ENCODE peak calls at places on chromosomes 7 and 10, in five cellular contexts. One of them, this sample, is unnamed.

GRCh38 chr10:17190602-17191001 is 10.9 kb downstream of the TRDMT1 start:
- DNase-seq in fibroblast of the aortic adventitia: no peak
- DNase-seq in stimulated activated naive CD8-positive, alpha-beta T cell treated with anti-CD3 and anti-CD28 coated beads, Interleukin-15, Interleukin-2, amounts not matched to agents 100 U/mL and 50 U/mL, for 24 hours: no peak
- DNase-seq in stimulated activated CD4-positive, alpha-beta T cell treated with anti-CD3 and anti-CD28 coated beads, Interleukin-2, amount 100 ng/mL, for 48 hours: no peak
- DNase-seq in frontal cortex: no peak
- DNase-seq in this sample: no peak

GRCh38 chr10:121687094-121687850 is 89.0 kb upstream of the FGFR2 start:
- DNase-seq in fibroblast of the aortic adventitia: no peak
- DNase-seq in stimulated activated naive CD8-positive, alpha-beta T cell treated with anti-CD3 and anti-CD28 coated beads, Interleukin-15, Interleukin-2, amounts not matched to agents 100 U/mL and 50 U/mL, for 24 hours: no peak
- DNase-seq in stimulated activated CD4-positive, alpha-beta T cell treated with anti-CD3 and anti-CD28 coated beads, Interleukin-2, amount 100 ng/mL, for 48 hours: no peak
- DNase-seq in frontal cortex: no peak
- DNase-seq in this sample: peak; percentile 38

GRCh38 chr7:85685901-85686300 is 499.0 kb upstream of the SEMA3D start:
- DNase-seq in fibroblast of the aortic adventitia: peak; percentile 7
- DNase-seq in stimulated activated naive CD8-positive, alpha-beta T cell treated with anti-CD3 and anti-CD28 coated beads, Interleukin-15, Interleukin-2, amounts not matched to agents 100 U/mL and 50 U/mL, for 24 hours: no peak
- DNase-seq in stimulated activated CD4-positive, alpha-beta T cell treated with anti-CD3 and anti-CD28 coated beads, Interleukin-2, amount 100 ng/mL, for 48 hours: no peak
- DNase-seq in frontal cortex: no peak
- DNase-seq in this sample: no peak

GRCh38 chr10:123507298-123507697 is 158.9 kb upstream of the GPR26 start:
- DNase-seq in fibroblast of the aortic adventitia: no peak
- DNase-seq in stimulated activated naive CD8-positive, alpha-beta T cell treated with anti-CD3 and anti-CD28 coated beads, Interleukin-15, Interleukin-2, amounts not matched to agents 100 U/mL and 50 U/mL, for 24 hours: no peak
- DNase-seq in stimulated activated CD4-positive, alpha-beta T cell treated with anti-CD3 and anti-CD28 coated beads, Interleukin-2, amount 100 ng/mL, for 48 hours: no peak
- DNase-seq in frontal cortex: no peak
- DNase-seq in this sample: no peak

GRCh38 chr7:151551820-151552219 is 32.1 kb upstream of the RHEB start:
- DNase-seq in fibroblast of the aortic adventitia: peak; percentile 9
- DNase-seq in stimulated activated naive CD8-positive, alpha-beta T cell treated with anti-CD3 and anti-CD28 coated beads, Interleukin-15, Interleukin-2, amounts not matched to agents 100 U/mL and 50 U/mL, for 24 hours: no peak
- DNase-seq in stimulated activated CD4-positive, alpha-beta T cell treated with anti-CD3 and anti-CD28 coated beads, Interleukin-2, amount 100 ng/mL, for 48 hours: no peak
- DNase-seq in frontal cortex: no peak
- DNase-seq in this sample: no peak

GRCh38 chr7:1668486-1668931 is 1.6 kb upstream of the ELFN1 start:
- DNase-seq in fibroblast of the aortic adventitia: no peak
- DNase-seq in stimulated activated naive CD8-positive, alpha-beta T cell treated with anti-CD3 and anti-CD28 coated beads, Interleukin-15, Interleukin-2, amounts not matched to agents 100 U/mL and 50 U/mL, for 24 hours: peak; percentile 13
- DNase-seq in stimulated activated CD4-positive, alpha-beta T cell treated with anti-CD3 and anti-CD28 coated beads, Interleukin-2, amount 100 ng/mL, for 48 hours: no peak
- DNase-seq in frontal cortex: peak; percentile 19
- DNase-seq in this sample: no peak

GRCh38 chr10:122301055-122301810 is 30.1 kb downstream of the BTBD16 start:
- DNase-seq in fibroblast of the aortic adventitia: peak; percentile 78
- DNase-seq in stimulated activated naive CD8-positive, alpha-beta T cell treated with anti-CD3 and anti-CD28 coated beads, Interleukin-15, Interleukin-2, amounts not matched to agents 100 U/mL and 50 U/mL, for 24 hours: no peak
- DNase-seq in stimulated activated CD4-positive, alpha-beta T cell treated with anti-CD3 and anti-CD28 coated beads, Interleukin-2, amount 100 ng/mL, for 48 hours: no peak
- DNase-seq in frontal cortex: no peak
- DNase-seq in this sample: no peak

GRCh38 chr7:39754326-39755120 is 131.2 kb downstream of the RALA start:
- DNase-seq in fibroblast of the aortic adventitia: peak; percentile 75
- DNase-seq in stimulated activated naive CD8-positive, alpha-beta T cell treated with anti-CD3 and anti-CD28 coated beads, Interleukin-15, Interleukin-2, amounts not matched to agents 100 U/mL and 50 U/mL, for 24 hours: no peak
- DNase-seq in stimulated activated CD4-positive, alpha-beta T cell treated with anti-CD3 and anti-CD28 coated beads, Interleukin-2, amount 100 ng/mL, for 48 hours: no peak
- DNase-seq in frontal cortex: no peak
- DNase-seq in this sample: no peak

GRCh38 chr7:2403718-2404648 is 572 bp downstream of the CHST12 start:
- DNase-seq in fibroblast of the aortic adventitia: peak; percentile 30
- DNase-seq in stimulated activated naive CD8-positive, alpha-beta T cell treated with anti-CD3 and anti-CD28 coated beads, Interleukin-15, Interleukin-2, amounts not matched to agents 100 U/mL and 50 U/mL, for 24 hours: peak; percentile 43
- DNase-seq in stimulated activated CD4-positive, alpha-beta T cell treated with anti-CD3 and anti-CD28 coated beads, Interleukin-2, amount 100 ng/mL, for 48 hours: no peak
- DNase-seq in frontal cortex: peak; percentile 66
- DNase-seq in this sample: peak; percentile 44

GRCh38 chr7:139752600-139752999 is 25.2 kb downstream of the HIPK2 start:
- DNase-seq in fibroblast of the aortic adventitia: no peak
- DNase-seq in stimulated activated naive CD8-positive, alpha-beta T cell treated with anti-CD3 and anti-CD28 coated beads, Interleukin-15, Interleukin-2, amounts not matched to agents 100 U/mL and 50 U/mL, for 24 hours: no peak
- DNase-seq in stimulated activated CD4-positive, alpha-beta T cell treated with anti-CD3 and anti-CD28 coated beads, Interleukin-2, amount 100 ng/mL, for 48 hours: no peak
- DNase-seq in frontal cortex: no peak
- DNase-seq in this sample: no peak

This sample was measured in cerebellar cortex.